ENCODE peak calls at places on chromosomes 1 and 21, in six cellular contexts. B is body of pancreas, F is K562, R is breast epithelium, Y is left ventricle myocardium inferior, O is GM12878. P is an unnamed sample.
A peak's percentile ranks its signal among the peaks of the same experiment; 100 is the strongest.

GRCh38 chr1:93623875-93624274 is 57.8 kb downstream of the BCAR3 start:
- DNase-seq in B (no peak), R (no peak), F (no peak), O (no peak), Y (no peak), P (no peak)

GRCh38 chr1:29453502-29454240 is 217.3 kb downstream of the PTPRU start:
- DNase-seq in Y (no peak), B (peak; percentile 42), O (no peak), F (peak; percentile 78), R (no peak), P (no peak)

GRCh38 chr21:37463083-37463780 is 96.7 kb downstream of the DYRK1A start:
- DNase-seq in R (no peak), B (peak; percentile 60), Y (no peak), F (peak; percentile 46), O (peak; percentile 12), P (no peak)

GRCh38 chr1:27149084-27149483 is 5.8 kb downstream of the SLC9A1 start:
- DNase-seq in R (no peak), F (no peak), B (no peak), O (no peak), Y (no peak), P (no peak)

GRCh38 chr1:204150702-204151561 is 912 bp downstream of the ETNK2 start:
- DNase-seq in Y (no peak), F (no peak), B (peak; percentile 23), R (peak; percentile 48), O (no peak), P (no peak)

GRCh38 chr21:26105819-26106218 is 64.8 kb downstream of the APP start:
- DNase-seq in O (no peak), F (no peak), B (no peak), Y (no peak), R (no peak), P (no peak)

GRCh38 chr1:64941466-64942117 is 24.8 kb downstream of the JAK1 start:
- DNase-seq in F (no peak), Y (no peak), O (no peak), R (no peak), B (no peak), P (no peak)

GRCh38 chr1:204493882-204494280 is 724 bp downstream of the PIK3C2B start:
- DNase-seq in F (peak; percentile 71), B (peak; percentile 92), R (no peak), Y (peak; percentile 56), O (no peak), P (peak; percentile 70)

GRCh38 chr1:235336903-235337302 is 8.5 kb downstream of the GGPS1 start:
- DNase-seq in O (no peak), Y (no peak), B (peak; percentile 30), R (no peak), F (no peak), P (no peak)

GRCh38 chr1:22428672-22429071 is 23.0 kb upstream of the ZBTB40 start:
- DNase-seq in B (peak; percentile 55), O (peak; percentile 46), Y (no peak), F (peak; percentile 77), R (no peak), P (no peak)

GRCh38 chr1:36178479-36179219 is 22.7 kb downstream of the MAP7D1 start:
- DNase-seq in O (no peak), F (peak; percentile 50), R (no peak), B (peak; percentile 84), Y (peak; percentile 59), P (peak; percentile 57)

GRCh38 chr1:224819861-224820260 is 109.6 kb upstream of the DNAH14 start:
- DNase-seq in R (no peak), B (no peak), Y (no peak), O (no peak), F (no peak), P (no peak)

GRCh38 chr1:220326578-220326977 is 54.3 kb upstream of the RAB3GAP2 start:
- DNase-seq in R (no peak), F (no peak), O (no peak), B (no peak), Y (no peak), P (peak; percentile 35)

GRCh38 chr1:17093822-17094393 is 25.3 kb downstream of the PADI2 start:
- DNase-seq in F (no peak), Y (no peak), R (no peak), B (no peak), O (no peak), P (no peak)

GRCh38 chr1:236916131-236916800 is 88.0 kb downstream of the MT1HL1 start:
- DNase-seq in B (no peak), Y (no peak), R (no peak), F (no peak), O (no peak), P (no peak)

GRCh38 chr1:1013922-1014617 is 773 bp downstream of the ISG15 start:
- DNase-seq in Y (no peak), R (no peak), O (no peak), F (no peak), B (peak; percentile 8), P (peak; percentile 45)

GRCh38 chr1:24861821-24862727 is 68.0 kb downstream of the RUNX3 start:
- DNase-seq in Y (no peak), B (no peak), R (no peak), F (peak; percentile 25), O (no peak), P (no peak)

GRCh38 chr1:3731543-3731942 is 20.7 kb upstream of the CCDC27 start:
- DNase-seq in O (no peak), Y (no peak), F (no peak), R (no peak), B (no peak), P (no peak)

GRCh38 chr1:189962171-189962570 is 515.5 kb downstream of the BRINP3 start:
- DNase-seq in Y (no peak), F (no peak), O (no peak), B (no peak), R (no peak), P (no peak)

GRCh38 chr1:109425902-109426277 is 358 bp downstream of the PSMA5 start:
- DNase-seq in B (peak; percentile 59), O (no peak), R (no peak), F (peak; percentile 83), Y (no peak), P (peak; percentile 54)

GRCh38 chr1:7135463-7135862 is 350.2 kb downstream of the CAMTA1 start:
- DNase-seq in F (no peak), R (no peak), B (no peak), O (no peak), Y (no peak), P (no peak)

GRCh38 chr1:13443506-13443905 is 33.3 kb downstream of the PRAMEF20 start:
- DNase-seq in O (no peak), F (no peak), B (no peak), Y (no peak), R (no peak), P (no peak)

GRCh38 chr1:95002657-95003432 is 69.9 kb downstream of the ALG14 start:
- DNase-seq in F (peak; percentile 10), Y (no peak), O (no peak), R (no peak), B (no peak), P (peak; percentile 28)

GRCh38 chr1:197302775-197303174 is 34.7 kb downstream of the CRB1 start:
- DNase-seq in F (no peak), R (no peak), B (no peak), Y (no peak), O (no peak), P (no peak)

GRCh38 chr21:45293726-45294401 is 6.2 kb upstream of the POFUT2 start:
- DNase-seq in Y (peak; percentile 23), O (no peak), B (no peak), R (peak; percentile 16), F (no peak), P (no peak)

GRCh38 chr1:181202986-181203555 is 114.6 kb downstream of the IER5 start:
- DNase-seq in Y (no peak), R (no peak), B (no peak), O (no peak), F (no peak), P (no peak)

GRCh38 chr1:161915051-161915503 is 108.6 kb downstream of the OLFML2B start:
- DNase-seq in R (no peak), F (no peak), O (peak; percentile 53), Y (no peak), B (no peak), P (no peak)

GRCh38 chr1:33337994-33338494 is 17.1 kb upstream of the A3GALT2 start:
- DNase-seq in F (no peak), O (no peak), Y (no peak), R (no peak), B (no peak), P (no peak)

GRCh38 chr1:170310931-170311330 is 165.2 kb downstream of the NTMT2 start:
- DNase-seq in F (no peak), Y (no peak), B (no peak), R (no peak), O (no peak), P (no peak)

GRCh38 chr1:63575340-63575826 is 17.8 kb upstream of the PGM1 start:
- DNase-seq in O (no peak), B (no peak), F (peak; percentile 23), R (no peak), Y (no peak), P (no peak)
- TF ChIP-seq CTCF in O (peak; percentile 43), B (peak; percentile 49), F (peak; percentile 49), R (peak; percentile 80), Y (peak; percentile 83), P (peak; percentile 67)

GRCh38 chr21:28961927-28962326 is 30.8 kb downstream of the LTN1 start:
- DNase-seq in O (no peak), R (no peak), B (no peak), F (no peak), Y (no peak), P (no peak)

GRCh38 chr21:28959367-28960099 is 33.1 kb downstream of the LTN1 start:
- DNase-seq in B (no peak), R (no peak), F (peak; percentile 6), Y (no peak), O (no peak), P (no peak)

GRCh38 chr21:28962465-28962864 is 30.2 kb downstream of the LTN1 start:
- DNase-seq in Y (no peak), F (no peak), R (no peak), B (no peak), O (no peak), P (no peak)

GRCh38 chr21:28960245-28960644 is 32.4 kb downstream of the LTN1 start:
- DNase-seq in R (no peak), Y (no peak), B (no peak), F (no peak), O (no peak), P (no peak)

DNA sequence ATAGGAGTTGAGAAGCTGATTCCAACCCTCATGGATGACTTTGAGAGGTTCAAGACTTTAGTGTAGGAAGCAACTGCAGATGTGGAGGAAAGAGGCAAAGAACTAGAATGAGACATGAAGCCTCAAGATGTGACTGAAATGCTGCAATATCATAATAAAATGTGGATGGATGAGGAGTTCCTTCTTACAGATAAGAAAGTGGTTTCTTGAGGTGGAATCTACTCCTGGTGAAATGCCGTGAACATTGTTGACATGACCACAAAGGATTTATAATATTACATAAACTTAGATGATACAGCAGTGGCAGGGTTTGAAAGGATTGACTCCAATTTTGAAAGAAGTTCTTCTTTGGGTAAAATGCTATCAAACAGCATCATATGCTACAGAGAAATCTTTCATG is 28.8 kb downstream of the LTN1 start:
- DNase-seq in F (no peak), B (no peak), Y (no peak), R (no peak), O (no peak), P (no peak)
- H3K36me3 ChIP-seq in F (peaks cover 83% of the 10 kb centered on the region), B (peaks cover 8% of the 10 kb centered on the region), Y (peaks cover 87% of the 10 kb centered on the region), R (peaks cover 12% of the 10 kb centered on the region), O (peaks cover 7% of the 10 kb centered on the region), P (no peaks in the 10 kb centered on the region)

GRCh38 chr1:31633117-31633516 is 11.6 kb downstream of the PEF1 start:
- DNase-seq in B (no peak), O (no peak), Y (no peak), R (no peak), F (peak; percentile 76), P (no peak)
- H3K4me1 ChIP-seq in B (peaks cover 7% of the 10 kb centered on the region), O (no peaks in the 10 kb centered on the region), Y (peaks cover 99% of the 10 kb centered on the region), R (no peaks in the 10 kb centered on the region), F (no peaks in the 10 kb centered on the region), P (peaks cover 95% of the 10 kb centered on the region)

GRCh38 chr1:200342511-200343400 is 67.1 kb downstream of the ZNF281 start:
- DNase-seq in Y (no peak), F (no peak), O (no peak), R (no peak), B (no peak), P (no peak)
- TF ChIP-seq CTCF in Y (no peak), F (no peak), O (no peak), R (no peak), B (no peak), P (no peak)

P was measured in heart left ventricle.